ENCODE peak calls at places on chromosomes 13 and 19, in four cellular contexts. F is K562, V is HepG2, O is GM12878. N is an unnamed sample.

GRCh38 chr13:78589206-78589605 is 14.1 kb downstream of the POU4F1 start:
- DNase-seq in F (no peak), V (peak), O (no peak), N (peak)

GRCh38 chr13:62626771-62627170 is 1211.1 kb upstream of the PCDH20 start:
- DNase-seq in F (peak), V (peak), O (no peak), N (peak)

GRCh38 chr13:95083758-95084157 is 217.5 kb downstream of the ABCC4 start:
- DNase-seq in F (no peak), V (no peak), O (no peak), N (no peak)

GRCh38 chr13:72666391-72666790 is 61.0 kb downstream of the MZT1 start:
- DNase-seq in F (no peak), V (no peak), O (no peak), N (no peak)

GRCh38 chr19:16470541-16470910 is 1.2 kb downstream of the EPS15L1 start:
- DNase-seq in F (no peak), V (no peak), O (no peak), N (no peak)

GRCh38 chr19:47176627-47177090 is 46.0 kb downstream of the SAE1 start:
- DNase-seq in F (no peak), V (no peak), O (no peak), N (no peak)

GRCh38 chr13:36029171-36029570 is 102.0 kb downstream of the DCLK1 start:
- DNase-seq in F (no peak), V (no peak), O (no peak), N (peak)

GRCh38 chr13:20891768-20892167 is 10.8 kb downstream of the XPO4 start:
- DNase-seq in F (no peak), V (no peak), O (no peak), N (no peak)

GRCh38 chr19:4550479-4551050 is 8.9 kb downstream of the SEMA6B start:
- DNase-seq in F (peak), V (no peak), O (no peak), N (no peak)

GRCh38 chr19:4547303-4548237 is 7.7 kb upstream of the LRG1 start:
- DNase-seq in F (no peak), V (no peak), O (no peak), N (peak)

GRCh38 chr19:4543856-4544647 is 4.2 kb upstream of the LRG1 start:
- DNase-seq in F (no peak), V (no peak), O (no peak), N (no peak)

GRCh38 chr19:4550018-4550417 is 9.5 kb downstream of the SEMA6B start:
- DNase-seq in F (peak), V (no peak), O (no peak), N (no peak)

GRCh38 chr19:4548238-4548584 is 8.4 kb upstream of the LRG1 start:
- DNase-seq in F (no peak), V (no peak), O (no peak), N (no peak)
- TF ChIP-seq TARDBP in F (no peak), V (no peak), O (no peak), N (no peak)

GRCh38 chr13:51313619-51314018 is 25.9 kb upstream of the SERPINE3 start:
- DNase-seq in F (no peak), V (no peak), O (no peak), N (no peak)
- TF ChIP-seq TARDBP in F (no peak), V (no peak), O (no peak), N (no peak)

GRCh38 chr13:24888291-24888931 is 124.4 kb downstream of the RNF17 start:
- DNase-seq in F (no peak), V (no peak), O (peak), N (no peak)
- TF ChIP-seq TARDBP in F (no peak), V (no peak), O (no peak), N (no peak)

GRCh38 chr19:13696839-13697238 is 67.5 kb upstream of the MRI1 start:
- DNase-seq in F (no peak), V (no peak), O (no peak), N (no peak)

GRCh38 chr19:13689050-13689449 is 75.3 kb upstream of the MRI1 start:
- DNase-seq in F (peak), V (peak), O (peak), N (peak)

GRCh38 chr19:13693933-13694332 is 70.4 kb upstream of the MRI1 start:
- DNase-seq in F (no peak), V (no peak), O (no peak), N (no peak)

GRCh38 chr19:13691569-13691968 is 72.8 kb upstream of the MRI1 start:
- DNase-seq in F (no peak), V (no peak), O (no peak), N (no peak)

DNA sequence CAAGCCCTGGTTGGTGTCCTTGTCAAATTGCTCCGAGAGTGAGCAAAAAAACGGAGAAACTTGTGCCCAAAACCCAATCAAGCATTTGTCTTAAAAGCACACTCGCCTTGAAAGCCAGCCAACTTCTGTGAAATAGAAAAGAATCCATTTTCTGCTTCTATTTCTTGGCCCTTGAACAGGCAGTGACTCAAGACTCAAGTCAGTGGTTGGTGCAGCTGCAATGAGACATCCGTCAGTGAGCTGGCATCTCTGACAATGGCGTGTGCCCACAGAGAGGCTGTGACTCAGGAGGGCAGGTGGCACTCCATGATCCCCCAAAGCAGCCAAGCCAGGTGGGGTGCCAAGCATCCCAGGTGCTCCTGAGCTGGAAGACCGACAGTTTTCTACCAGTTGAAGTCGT is 72.2 kb upstream of the MRI1 start:
- DNase-seq in F (no peak), V (no peak), O (no peak), N (no peak)
- TF ChIP-seq TARDBP in F (no peak), V (no peak), O (no peak), N (no peak)

GRCh38 chr19:1010586-1011510 is 10.1 kb downstream of the TMEM259 start:
- DNase-seq in F (no peak), V (no peak), O (no peak), N (no peak)
- TF ChIP-seq TARDBP in F (no peak), V (no peak), O (no peak), N (no peak)

N was measured in HEK293T.